ENCODE peak calls at places on chromosomes 2 and 18, in four cellular contexts. Q is NCI-H2107, E is head of caudate nucleus, G is Kasumi-1. Z is an unnamed sample.

GRCh38 chr2:105113616-105114275 is 75.9 kb downstream of the MRPS9 start:
- DNase-seq in Q (no peak), E (no peak), G (no peak), Z (no peak)

GRCh38 chr2:216206821-216207220 is 97.7 kb downstream of the XRCC5 start:
- DNase-seq in Q (no peak), E (no peak), G (no peak), Z (no peak)

GRCh38 chr2:168348076-168348475 is 100.7 kb upstream of the STK39 start:
- DNase-seq in Q (peak), E (no peak), G (peak), Z (no peak)

GRCh38 chr2:163600801-163601200 is 135.0 kb downstream of the FIGN start:
- DNase-seq in Q (no peak), E (no peak), G (no peak), Z (no peak)

GRCh38 chr18:13564579-13564978 is 161.8 kb downstream of the FAM210A start:
- DNase-seq in Q (no peak), E (no peak), G (no peak), Z (no peak)

GRCh38 chr2:45944075-45944474 is 292.6 kb downstream of the PRKCE start:
- DNase-seq in Q (no peak), E (no peak), G (no peak), Z (no peak)

GRCh38 chr2:232420463-232421188 is 14.0 kb downstream of the ALPG start:
- DNase-seq in Q (peak), E (no peak), G (no peak), Z (no peak)

GRCh38 chr2:73088703-73089102 is 17.2 kb upstream of the SFXN5 start:
- DNase-seq in Q (no peak), E (no peak), G (no peak), Z (no peak)

GRCh38 chr2:6759689-6760088 is 106.0 kb downstream of the CMPK2 start:
- DNase-seq in Q (no peak), E (no peak), G (no peak), Z (no peak)

Z was measured in posterior cingulate gyrus.